ENCODE peak calls at places on chromosomes 6 and 20, in nine cellular contexts. F is K562, D is A549, R is GM23338, Y is HepG2, O is HCT116, N is GM12878, H is HL-60, Q is SK-N-SH. G is an unnamed sample.

GRCh38 chr6:13463941-13464340 is 23.5 kb downstream of the GFOD1 start:
- DNase-seq in F (no peak), D (no peak), R (no peak), Y (no peak), O (no peak), N (no peak), H (no peak), Q (no peak), G (no peak)

GRCh38 chr6:39982720-39983119 is 48.5 kb upstream of the MOCS1 start:
- DNase-seq in F (no peak), D (no peak), R (no peak), Y (no peak), O (no peak), N (no peak), H (no peak), Q (no peak), G (no peak)

GRCh38 chr6:110537208-110538123 is 61.1 kb upstream of the SLC22A16 start:
- DNase-seq in F (no peak), D (peak; percentile 45), R (no peak), Y (peak; percentile 73), O (peak; percentile 84), N (no peak), H (no peak), Q (no peak), G (peak; percentile 83)

GRCh38 chr20:54431545-54431944 is 43.8 kb upstream of the DOK5 start:
- DNase-seq in F (no peak), D (no peak), R (no peak), Y (no peak), O (no peak), N (no peak), H (no peak), Q (no peak), G (no peak)

GRCh38 chr6:15316754-15317153 is 70.9 kb downstream of the JARID2 start:
- DNase-seq in F (no peak), D (no peak), R (no peak), Y (peak; percentile 61), O (no peak), N (no peak), H (no peak), Q (no peak), G (no peak)

GRCh38 chr6:148316308-148316707 is 26.3 kb upstream of the SASH1 start:
- DNase-seq in F (no peak), D (no peak), R (no peak), Y (no peak), O (no peak), N (no peak), H (no peak), Q (no peak), G (no peak)

GRCh38 chr20:17917832-17918618 is 50.6 kb downstream of the SNX5 start:
- DNase-seq in F (no peak), D (no peak), R (no peak), Y (peak; percentile 94), O (no peak), N (no peak), H (no peak), Q (no peak), G (no peak)

GRCh38 chr6:16982827-16983226 is 119.0 kb upstream of the STMND1 start:
- DNase-seq in F (no peak), D (no peak), R (no peak), Y (no peak), O (no peak), N (peak; percentile 27), H (no peak), Q (no peak), G (no peak)

GRCh38 chr6:37630281-37630799 is 67.3 kb downstream of the MDGA1 start:
- DNase-seq in F (no peak), D (peak; percentile 52), R (no peak), Y (peak; percentile 13), O (peak; percentile 94), N (no peak), H (no peak), Q (no peak), G (peak; percentile 48)

GRCh38 chr6:1066449-1066848 is 245.4 kb upstream of the FOXQ1 start:
- DNase-seq in F (no peak), D (no peak), R (no peak), Y (no peak), O (no peak), N (no peak), H (no peak), Q (no peak), G (no peak)

DNA sequence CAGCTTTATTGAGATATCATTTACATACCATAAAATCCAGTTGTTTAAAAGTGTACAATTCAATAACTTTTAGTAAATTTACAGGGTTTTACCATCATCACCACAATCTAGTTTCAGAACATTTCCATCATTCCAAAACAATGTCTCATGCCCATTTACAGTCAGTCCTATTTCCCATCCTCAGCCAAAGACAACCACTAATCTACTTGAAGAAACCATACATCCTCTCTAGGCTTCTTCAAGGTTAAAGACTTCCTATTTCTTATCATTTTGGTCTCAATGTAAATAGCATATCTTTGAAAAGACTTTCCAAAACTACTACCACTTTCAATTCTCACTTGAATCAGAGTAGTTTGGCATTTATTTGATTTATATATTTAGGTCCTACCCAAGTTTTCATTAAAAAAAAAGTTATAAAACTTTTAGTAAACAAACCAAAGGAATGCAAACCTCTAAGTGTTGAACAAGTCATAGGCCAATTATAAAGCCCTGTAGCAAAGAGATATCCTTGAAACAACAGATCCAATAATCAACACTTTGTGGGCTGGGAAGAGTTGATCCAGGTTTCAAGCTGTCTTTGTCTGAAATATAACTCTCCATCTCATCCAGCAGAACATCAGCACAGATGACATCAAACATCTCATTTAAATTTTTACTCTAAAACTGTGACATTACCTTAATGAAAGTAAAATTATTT is 211.3 kb upstream of the RUNX2 start:
- DNase-seq in F (no peak), D (no peak), R (no peak), Y (no peak), O (no peak), N (no peak), H (no peak), Q (no peak), G (no peak)
- TF ChIP-seq REST in F (no peak), D (no peak), R (no peak), Y (no peak), O (no peak), N (no peak), H (no peak), Q (no peak), G (no peak)

DNA sequence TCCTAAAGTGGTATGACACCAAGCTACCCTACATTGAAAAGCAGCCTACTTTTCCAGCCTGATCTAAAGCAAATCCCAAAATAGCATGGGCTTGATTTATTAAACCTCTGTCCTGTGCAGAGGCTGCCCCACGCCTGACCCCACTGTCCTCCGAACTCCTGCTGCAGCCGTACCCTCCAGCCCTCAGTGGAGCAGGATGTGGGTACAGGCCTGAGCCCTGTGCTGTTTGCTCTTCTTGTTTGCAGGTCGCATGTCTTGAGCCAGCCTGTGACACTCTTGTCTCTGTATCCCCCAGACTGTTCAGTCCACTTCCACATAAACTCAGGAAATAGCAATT is 61.2 kb downstream of the RPP40 start:
- DNase-seq in F (no peak), D (no peak), R (no peak), Y (no peak), O (no peak), N (no peak), H (no peak), Q (no peak), G (no peak)
- TF ChIP-seq REST in F (no peak), D (no peak), R (no peak), Y (no peak), O (no peak), N (no peak), H (no peak), Q (no peak), G (no peak)

GRCh38 chr6:152698692-152699091 is 995 bp downstream of the MYCT1 start:
- DNase-seq in F (no peak), D (no peak), R (no peak), Y (no peak), O (no peak), N (no peak), H (no peak), Q (no peak), G (no peak)
- TF ChIP-seq REST in F (no peak), D (no peak), R (no peak), Y (no peak), O (no peak), N (no peak), H (no peak), Q (no peak), G (no peak)

DNA sequence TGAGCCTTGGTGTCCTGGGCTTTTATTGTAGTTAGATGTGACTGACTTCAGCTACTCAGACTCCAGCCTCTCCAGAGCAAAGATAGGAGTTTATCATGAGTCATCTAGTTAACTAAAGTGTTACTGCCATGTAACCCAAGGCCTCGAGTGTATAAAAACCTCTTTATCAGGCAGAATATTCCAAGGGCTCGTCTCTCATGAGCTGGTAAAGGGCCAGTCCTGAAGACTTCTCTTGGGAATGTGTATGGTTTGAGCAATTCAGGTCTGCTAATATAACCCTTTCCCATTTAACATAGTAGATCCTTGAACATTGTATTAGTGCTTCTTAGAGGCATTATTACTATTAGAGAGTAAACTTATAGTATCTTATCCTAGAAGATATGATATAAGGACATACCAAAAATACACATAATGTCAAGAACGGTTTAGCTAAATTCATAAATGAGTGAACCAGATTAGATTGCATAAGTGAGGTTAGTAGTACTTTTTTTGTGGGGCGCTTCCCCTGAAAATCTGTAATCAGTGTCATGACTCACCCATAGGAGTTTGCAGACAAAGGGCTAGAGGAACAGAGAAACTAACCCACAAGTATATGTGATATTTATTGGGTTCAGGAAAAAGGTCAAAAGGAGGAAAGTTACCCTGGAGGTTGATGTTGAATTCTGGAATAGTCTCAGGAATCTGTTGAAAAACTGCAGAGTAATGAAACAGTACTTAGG is 16.0 kb downstream of the DSE start:
- DNase-seq in F (no peak), D (peak; percentile 9), R (no peak), Y (no peak), O (peak; percentile 49), N (no peak), H (no peak), Q (no peak), G (no peak)
- TF ChIP-seq REST in F (no peak), D (no peak), R (no peak), Y (no peak), O (no peak), N (no peak), H (no peak), Q (no peak), G (no peak)

G was measured in Panc1.